ENCODE peak calls at places on chromosomes 7 and 10, in six cellular contexts. One of them, this sample, is unnamed.

GRCh38 chr7:98105942-98106544 is 619 bp upstream of the LMTK2 start:
- DNase-seq in SW 1271: no peak
- DNase-seq in Right ventricle myocardium superior: no peak
- DNase-seq in cardiac fibroblast: no peak
- DNase-seq in brain microvascular endothelial cell: no peak
- DNase-seq in Kasumi-1: no peak
- DNase-seq in this sample: no peak

GRCh38 chr10:84063440-84063839 is 75.9 kb upstream of the GHITM start:
- DNase-seq in cardiac fibroblast: peak; percentile 2
- DNase-seq in Kasumi-1: no peak
- DNase-seq in Right ventricle myocardium superior: no peak
- DNase-seq in brain microvascular endothelial cell: no peak
- DNase-seq in SW 1271: no peak
- DNase-seq in this sample: no peak

GRCh38 chr7:50367098-50367497 is 62.6 kb downstream of the IKZF1 start:
- DNase-seq in cardiac fibroblast: no peak
- DNase-seq in SW 1271: no peak
- DNase-seq in Kasumi-1: no peak
- DNase-seq in Right ventricle myocardium superior: no peak
- DNase-seq in brain microvascular endothelial cell: no peak
- DNase-seq in this sample: no peak

GRCh38 chr7:154960063-154960790 is 42.7 kb downstream of the PAXIP1 start:
- DNase-seq in SW 1271: no peak
- DNase-seq in brain microvascular endothelial cell: no peak
- DNase-seq in Right ventricle myocardium superior: no peak
- DNase-seq in Kasumi-1: no peak
- DNase-seq in cardiac fibroblast: no peak
- DNase-seq in this sample: no peak

GRCh38 chr10:123519861-123520260 is 146.3 kb upstream of the GPR26 start:
- DNase-seq in brain microvascular endothelial cell: no peak
- DNase-seq in Right ventricle myocardium superior: no peak
- DNase-seq in SW 1271: no peak
- DNase-seq in Kasumi-1: no peak
- DNase-seq in cardiac fibroblast: no peak
- DNase-seq in this sample: no peak

GRCh38 chr7:98329100-98329871 is 47.8 kb downstream of the BRI3 start:
- DNase-seq in Right ventricle myocardium superior: no peak
- DNase-seq in brain microvascular endothelial cell: peak; percentile 76
- DNase-seq in Kasumi-1: no peak
- DNase-seq in cardiac fibroblast: peak; percentile 91
- DNase-seq in SW 1271: no peak
- DNase-seq in this sample: no peak

GRCh38 chr7:54664235-54665228 is 94.5 kb downstream of the SEC61G start:
- DNase-seq in brain microvascular endothelial cell: peak; percentile 10
- DNase-seq in SW 1271: peak; percentile 33
- DNase-seq in cardiac fibroblast: peak; percentile 2
- DNase-seq in Kasumi-1: peak; percentile 10
- DNase-seq in Right ventricle myocardium superior: no peak
- DNase-seq in this sample: no peak

GRCh38 chr10:71585579-71586092 is 133.9 kb downstream of the C10orf105 start:
- DNase-seq in Right ventricle myocardium superior: no peak
- DNase-seq in SW 1271: no peak
- DNase-seq in brain microvascular endothelial cell: peak; percentile 70
- DNase-seq in Kasumi-1: no peak
- DNase-seq in cardiac fibroblast: no peak
- DNase-seq in this sample: no peak

GRCh38 chr10:44733743-44734488 is 177.2 kb upstream of the TMEM72 start:
- DNase-seq in Right ventricle myocardium superior: no peak
- DNase-seq in brain microvascular endothelial cell: no peak
- DNase-seq in Kasumi-1: peak; percentile 40
- DNase-seq in cardiac fibroblast: peak; percentile 30
- DNase-seq in SW 1271: no peak
- DNase-seq in this sample: no peak

GRCh38 chr7:47946581-47947354 is 1.5 kb downstream of the PKD1L1 start:
- DNase-seq in brain microvascular endothelial cell: no peak
- DNase-seq in Right ventricle myocardium superior: no peak
- DNase-seq in cardiac fibroblast: no peak
- DNase-seq in Kasumi-1: no peak
- DNase-seq in SW 1271: no peak
- DNase-seq in this sample: no peak

GRCh38 chr10:85995791-85996190 is 370.8 kb downstream of the GRID1 start:
- DNase-seq in brain microvascular endothelial cell: peak; percentile 25
- DNase-seq in Kasumi-1: peak; percentile 59
- DNase-seq in SW 1271: peak; percentile 26
- DNase-seq in Right ventricle myocardium superior: no peak
- DNase-seq in cardiac fibroblast: peak; percentile 6
- DNase-seq in this sample: peak; percentile 21

GRCh38 chr7:117324940-117325339 is 2.1 kb upstream of the WNT2 start:
- DNase-seq in Kasumi-1: no peak
- DNase-seq in Right ventricle myocardium superior: no peak
- DNase-seq in SW 1271: no peak
- DNase-seq in cardiac fibroblast: no peak
- DNase-seq in brain microvascular endothelial cell: no peak
- DNase-seq in this sample: no peak

GRCh38 chr7:50405246-50405645 is 44.9 kb downstream of the FIGNL1 start:
- DNase-seq in cardiac fibroblast: no peak
- DNase-seq in Kasumi-1: no peak
- DNase-seq in brain microvascular endothelial cell: no peak
- DNase-seq in Right ventricle myocardium superior: no peak
- DNase-seq in SW 1271: no peak
- DNase-seq in this sample: peak; percentile 18

GRCh38 chr10:19839090-19839489 is 22.9 kb downstream of the PLXDC2 start:
- DNase-seq in cardiac fibroblast: no peak
- DNase-seq in Kasumi-1: no peak
- DNase-seq in Right ventricle myocardium superior: no peak
- DNase-seq in brain microvascular endothelial cell: no peak
- DNase-seq in SW 1271: no peak
- DNase-seq in this sample: no peak

GRCh38 chr7:136058561-136058960 is 81.4 kb upstream of the MTPN start:
- DNase-seq in brain microvascular endothelial cell: no peak
- DNase-seq in SW 1271: no peak
- DNase-seq in Right ventricle myocardium superior: no peak
- DNase-seq in Kasumi-1: no peak
- DNase-seq in cardiac fibroblast: no peak
- DNase-seq in this sample: no peak

GRCh38 chr10:35089641-35090161 is 440 bp downstream of the CUL2 start:
- DNase-seq in Right ventricle myocardium superior: no peak
- DNase-seq in Kasumi-1: peak; percentile 35
- DNase-seq in brain microvascular endothelial cell: no peak
- DNase-seq in SW 1271: no peak
- DNase-seq in cardiac fibroblast: peak; percentile 27
- DNase-seq in this sample: peak; percentile 17

GRCh38 chr7:37438879-37439278 is 9.8 kb downstream of the ELMO1 start:
- DNase-seq in Right ventricle myocardium superior: no peak
- DNase-seq in brain microvascular endothelial cell: no peak
- DNase-seq in cardiac fibroblast: no peak
- DNase-seq in SW 1271: no peak
- DNase-seq in Kasumi-1: no peak
- DNase-seq in this sample: no peak

GRCh38 chr10:11337516-11337915 is 273.9 kb downstream of the USP6NL start:
- DNase-seq in Right ventricle myocardium superior: no peak
- DNase-seq in cardiac fibroblast: no peak
- DNase-seq in SW 1271: no peak
- DNase-seq in Kasumi-1: peak; percentile 99
- DNase-seq in brain microvascular endothelial cell: no peak
- DNase-seq in this sample: peak; percentile 14

GRCh38 chr10:1090696-1091095 is 34.5 kb downstream of the WDR37 start:
- DNase-seq in SW 1271: no peak
- DNase-seq in Kasumi-1: no peak
- DNase-seq in cardiac fibroblast: no peak
- DNase-seq in Right ventricle myocardium superior: no peak
- DNase-seq in brain microvascular endothelial cell: no peak
- DNase-seq in this sample: no peak

GRCh38 chr10:91925022-91925320 is 1.4 kb downstream of the BTAF1 start:
- DNase-seq in Right ventricle myocardium superior: no peak
- DNase-seq in Kasumi-1: no peak
- DNase-seq in cardiac fibroblast: peak; percentile 46
- DNase-seq in brain microvascular endothelial cell: no peak
- DNase-seq in SW 1271: no peak
- DNase-seq in this sample: no peak

GRCh38 chr10:70223728-70224127 is 9.5 kb downstream of the PPA1 start:
- DNase-seq in brain microvascular endothelial cell: no peak
- DNase-seq in SW 1271: no peak
- DNase-seq in Right ventricle myocardium superior: no peak
- DNase-seq in Kasumi-1: peak; percentile 11
- DNase-seq in cardiac fibroblast: peak; percentile 32
- DNase-seq in this sample: no peak

GRCh38 chr7:47407821-47408674 is 173.9 kb downstream of the TNS3 start:
- DNase-seq in SW 1271: no peak
- DNase-seq in Kasumi-1: no peak
- DNase-seq in brain microvascular endothelial cell: no peak
- DNase-seq in Right ventricle myocardium superior: no peak
- DNase-seq in cardiac fibroblast: no peak
- DNase-seq in this sample: no peak

GRCh38 chr10:5553400-5554170 is 28.8 kb downstream of the CALML3 start:
- DNase-seq in cardiac fibroblast: no peak
- DNase-seq in Right ventricle myocardium superior: peak; percentile 13
- DNase-seq in Kasumi-1: no peak
- DNase-seq in SW 1271: no peak
- DNase-seq in brain microvascular endothelial cell: no peak
- DNase-seq in this sample: no peak

GRCh38 chr7:92763636-92764423 is 72.5 kb downstream of the CDK6 start:
- DNase-seq in Right ventricle myocardium superior: no peak
- DNase-seq in brain microvascular endothelial cell: peak; percentile 86
- DNase-seq in SW 1271: peak; percentile 83
- DNase-seq in Kasumi-1: peak; percentile 59
- DNase-seq in cardiac fibroblast: peak; percentile 51
- DNase-seq in this sample: peak; percentile 67

GRCh38 chr7:130432886-130433285 is 7.9 kb downstream of the CEP41 start:
- DNase-seq in Right ventricle myocardium superior: no peak
- DNase-seq in SW 1271: peak; percentile 42
- DNase-seq in Kasumi-1: no peak
- DNase-seq in cardiac fibroblast: peak; percentile 67
- DNase-seq in brain microvascular endothelial cell: peak; percentile 34
- DNase-seq in this sample: no peak

GRCh38 chr7:32670105-32670504 is 174.8 kb downstream of the AVL9 start:
- DNase-seq in brain microvascular endothelial cell: peak; percentile 81
- DNase-seq in cardiac fibroblast: peak; percentile 20
- DNase-seq in SW 1271: peak; percentile 31
- DNase-seq in Right ventricle myocardium superior: no peak
- DNase-seq in Kasumi-1: no peak
- DNase-seq in this sample: no peak

GRCh38 chr7:132655071-132655761 is 78.9 kb upstream of the PLXNA4 start:
- DNase-seq in cardiac fibroblast: peak; percentile 66
- DNase-seq in Right ventricle myocardium superior: peak; percentile 62
- DNase-seq in brain microvascular endothelial cell: peak; percentile 52
- DNase-seq in SW 1271: no peak
- DNase-seq in Kasumi-1: peak; percentile 99
- DNase-seq in this sample: peak; percentile 95

GRCh38 chr7:11193131-11193867 is 219.6 kb downstream of the PHF14 start:
- DNase-seq in Kasumi-1: no peak
- DNase-seq in SW 1271: no peak
- DNase-seq in brain microvascular endothelial cell: no peak
- DNase-seq in Right ventricle myocardium superior: no peak
- DNase-seq in cardiac fibroblast: peak; percentile 67
- DNase-seq in this sample: no peak